ENCODE peak calls at places on chromosomes 11 and 22, in five cellular contexts. B is CD8-positive, alpha-beta T cell; K is BJ; N is mucosa of descending colon; H is cardiac fibroblast. V is an unnamed sample.
A peak's percentile ranks its signal among the peaks of the same experiment; 100 is the strongest.

GRCh38 chr22:40721266-40721665 is 42.0 kb downstream of the MCHR1 start:
- DNase-seq in H (no peak), K (no peak), B (no peak), N (no peak), V (no peak)

GRCh38 chr11:110903830-110904229 is 191.6 kb upstream of the ARHGAP20 start:
- DNase-seq in H (peak; percentile 36), B (no peak), K (no peak), N (no peak), V (peak; percentile 31)

GRCh38 chr11:119101367-119101758 is 290 bp downstream of the DPAGT1 start:
- DNase-seq in H (no peak), B (no peak), K (no peak), N (no peak), V (no peak)

GRCh38 chr22:23397008-23397617 is 183.0 kb downstream of the IGLL1 start:
- DNase-seq in B (no peak), K (no peak), N (no peak), H (no peak), V (no peak)

GRCh38 chr11:103892603-103893002 is 143.8 kb upstream of the DDI1 start:
- DNase-seq in K (no peak), B (no peak), N (no peak), H (peak; percentile 74), V (no peak)

GRCh38 chr11:119671048-119671447 is 58.0 kb downstream of the NECTIN1 start:
- DNase-seq in K (peak; percentile 1), N (peak; percentile 67), H (peak; percentile 89), B (no peak), V (peak; percentile 61)

GRCh38 chr22:41352058-41352457 is 29.7 kb upstream of the TEF start:
- DNase-seq in B (no peak), H (peak; percentile 73), N (no peak), K (peak; percentile 39), V (no peak)

GRCh38 chr11:91178366-91178765 is 955.5 kb upstream of the CHORDC1 start:
- DNase-seq in H (peak; percentile 55), B (no peak), K (no peak), N (no peak), V (no peak)

GRCh38 chr11:81030186-81030585 is 1589.4 kb upstream of the TENM4 start:
- DNase-seq in B (no peak), K (no peak), N (no peak), H (no peak), V (no peak)

GRCh38 chr11:94179696-94180095 is 51.1 kb downstream of the PANX1 start:
- DNase-seq in N (no peak), H (no peak), K (no peak), B (no peak), V (no peak)

GRCh38 chr11:19573666-19574065 is 139.0 kb upstream of the NAV2 start:
- DNase-seq in B (no peak), N (no peak), H (no peak), K (no peak), V (no peak)

GRCh38 chr11:121841487-121842167 is 274.4 kb downstream of the BLID start:
- DNase-seq in N (no peak), K (peak; percentile 75), B (no peak), H (peak; percentile 88), V (peak; percentile 81)

GRCh38 chr22:48217596-48217995 is 1455.1 kb downstream of the TBC1D22A start:
- DNase-seq in K (no peak), B (no peak), H (no peak), N (no peak), V (no peak)

GRCh38 chr11:12845739-12846358 is 163.3 kb upstream of the RASSF10 start:
- DNase-seq in H (no peak), K (no peak), N (peak; percentile 69), B (no peak), V (peak; percentile 87)

GRCh38 chr11:121741316-121741715 is 288.5 kb upstream of the SORL1-AS1 start:
- DNase-seq in K (no peak), N (no peak), B (no peak), H (no peak), V (no peak)

GRCh38 chr22:43829904-43830851 is 18.1 kb upstream of the EFCAB6 start:
- DNase-seq in H (peak; percentile 43), N (no peak), B (no peak), K (no peak), V (no peak)

GRCh38 chr11:2780850-2781412 is 81.1 kb upstream of the KCNQ1OT1 start:
- DNase-seq in K (no peak), N (peak; percentile 0), H (no peak), B (no peak), V (no peak)

GRCh38 chr11:35260342-35260985 is 121.5 kb downstream of the CD44 start:
- DNase-seq in K (peak; percentile 83), N (no peak), B (no peak), H (peak; percentile 89), V (peak; percentile 75)

GRCh38 chr11:12213920-12214319 is 103.5 kb downstream of the MICAL2 start:
- DNase-seq in K (peak; percentile 46), H (no peak), N (no peak), B (no peak), V (no peak)

GRCh38 chr11:23973244-23973643 is 523.6 kb upstream of the LUZP2 start:
- DNase-seq in N (no peak), B (no peak), H (no peak), K (no peak), V (no peak)

GRCh38 chr11:12287009-12287373 is 90.4 kb upstream of the PARVA start:
- DNase-seq in K (peak; percentile 86), N (no peak), H (peak; percentile 96), B (no peak), V (peak; percentile 94)

GRCh38 chr11:65546217-65546958 is 11.8 kb downstream of the LTBP3 start:
- DNase-seq in N (peak; percentile 99), B (peak; percentile 98), K (no peak), H (no peak), V (no peak)

GRCh38 chr22:33018232-33018864 is 39.8 kb downstream of the SYN3 start:
- DNase-seq in K (no peak), B (peak; percentile 8), H (peak; percentile 50), N (peak; percentile 69), V (peak; percentile 14)

GRCh38 chr22:21642584-21643448 is 714 bp downstream of the SDF2L1 start:
- DNase-seq in K (no peak), B (peak; percentile 48), H (peak; percentile 63), N (peak; percentile 65), V (no peak)

GRCh38 chr22:40603088-40603605 is 33.4 kb downstream of the MRTFA start:
- DNase-seq in H (peak; percentile 71), N (no peak), K (no peak), B (no peak), V (peak; percentile 42)

GRCh38 chr11:34680918-34681554 is 60.1 kb downstream of the EHF start:
- DNase-seq in N (no peak), H (peak; percentile 86), K (peak; percentile 30), B (no peak), V (peak; percentile 53)

GRCh38 chr11:121777056-121777455 is 324.3 kb upstream of the SORL1-AS1 start:
- DNase-seq in B (no peak), N (no peak), H (peak; percentile 17), K (no peak), V (no peak)

GRCh38 chr22:27885977-27886842 is 32.8 kb downstream of the PITPNB start:
- DNase-seq in B (peak; percentile 21), H (peak; percentile 87), N (peak; percentile 62), K (no peak), V (peak; percentile 53)

GRCh38 chr11:17354070-17354924 is 2.7 kb downstream of the NCR3LG1 start:
- DNase-seq in N (peak; percentile 88), B (peak; percentile 27), K (peak; percentile 19), H (peak; percentile 88), V (peak; percentile 72)

GRCh38 chr11:90476442-90477007 is 253.7 kb upstream of the CHORDC1 start:
- DNase-seq in N (peak; percentile 24), B (no peak), H (peak; percentile 53), K (no peak), V (no peak)

GRCh38 chr11:113193894-113194293 is 120.5 kb upstream of the TTC12 start:
- DNase-seq in B (no peak), H (no peak), N (peak; percentile 31), K (no peak), V (no peak)

DNA sequence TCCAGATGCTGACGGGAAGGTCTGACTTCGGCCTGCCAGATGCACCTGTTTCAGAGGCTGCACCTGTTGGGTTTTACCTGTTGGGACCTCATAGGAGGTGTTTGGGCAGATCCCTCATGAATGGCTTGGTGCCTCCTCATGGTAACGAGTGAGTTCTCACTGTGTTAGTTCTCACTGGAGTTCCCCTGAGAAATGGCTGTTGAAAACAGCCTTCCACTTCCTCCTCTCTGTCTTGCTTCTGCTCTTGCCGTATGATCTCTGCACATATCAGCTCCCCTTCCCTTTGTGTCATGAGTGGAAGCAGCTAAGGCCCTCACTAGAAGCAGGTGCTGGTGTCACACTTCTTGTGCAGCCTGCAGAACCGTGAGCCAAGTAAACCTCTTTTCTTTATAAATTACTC is 207.6 kb upstream of the SEZ6L start:
- DNase-seq in N (no peak), H (no peak), K (no peak), B (no peak), V (no peak)
- TF ChIP-seq CTCF in N (no peak), H (no peak), K (no peak), B (no peak), V (no peak)

DNA sequence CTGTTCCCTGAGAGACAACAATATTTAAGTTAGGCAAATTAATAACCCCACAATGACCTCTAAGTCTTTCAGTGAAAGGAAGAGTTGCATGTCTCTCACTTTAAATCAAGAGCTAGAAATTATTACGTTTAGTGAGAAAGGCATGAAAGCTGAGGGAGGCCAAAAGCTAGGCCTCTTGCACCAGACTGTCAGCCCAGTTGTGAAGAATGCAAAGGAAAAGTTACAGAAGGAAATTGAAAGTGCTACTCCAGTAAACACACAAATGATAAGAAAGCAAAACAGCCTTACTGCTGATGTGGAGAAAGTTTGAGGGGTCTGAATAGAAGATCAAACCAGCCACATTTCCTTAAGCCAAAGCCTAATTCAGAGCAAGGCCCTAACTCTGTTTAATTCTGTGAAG is 45.0 kb downstream of the BBOX1 start:
- DNase-seq in H (no peak), K (no peak), B (no peak), N (no peak), V (no peak)
- H3K4me3 ChIP-seq in H (no peak overlapping the region), K (no peak overlapping the region), B (no peak overlapping the region), N (no peak overlapping the region), V (no peak overlapping the region)

GRCh38 chr11:115585361-115586024 is 81.3 kb upstream of the CADM1 start:
- DNase-seq in N (no peak), B (no peak), K (no peak), H (no peak), V (no peak)

GRCh38 chr11:115580927-115581680 is 76.9 kb upstream of the CADM1 start:
- DNase-seq in B (no peak), K (peak; percentile 3), H (no peak), N (peak; percentile 31), V (peak; percentile 6)

GRCh38 chr11:115580416-115580815 is 76.2 kb upstream of the CADM1 start:
- DNase-seq in H (no peak), N (no peak), B (no peak), K (no peak), V (no peak)

GRCh38 chr11:115579181-115579825 is 75.1 kb upstream of the CADM1 start:
- DNase-seq in B (no peak), K (no peak), N (no peak), H (no peak), V (no peak)

GRCh38 chr11:115581871-115582639 is 77.8 kb upstream of the CADM1 start:
- DNase-seq in B (no peak), N (peak; percentile 38), K (no peak), H (no peak), V (no peak)
- TF ChIP-seq CTCF in B (no peak), N (no peak), K (peak; percentile 16), H (no peak), V (peak; percentile 5)

GRCh38 chr11:117146521-117146920 is 2.4 kb downstream of the PAFAH1B2 start:
- DNase-seq in K (no peak), H (peak; percentile 67), N (no peak), B (no peak), V (no peak)
- H3K4me3 ChIP-seq in K (no peak overlapping the region), H (peak overlapping the region; percentile 84), N (no peak overlapping the region), B (no peak overlapping the region), V (peak overlapping the region; percentile 94)

V was measured in HFF-Myc.